ENCODE peak calls at places on chromosomes 6 and 20, in six cellular contexts. S, T, A, C, R and D are unnamed samples.

GRCh38 chr6:106927531-106928398 is 46.8 kb downstream of the CD24 start:
- DNase-seq in S (peak; percentile 37), T (no peak), A (peak; percentile 25), C (peak; percentile 71), R (peak; percentile 21), D (peak; percentile 85)

GRCh38 chr20:8757146-8757545 is 311.7 kb upstream of the PLCB4 start:
- DNase-seq in S (no peak), T (no peak), A (no peak), C (no peak), R (no peak), D (no peak)

GRCh38 chr6:48311301-48311700 is 200.3 kb upstream of the PTCHD4 start:
- DNase-seq in S (no peak), T (no peak), A (no peak), C (no peak), R (no peak), D (no peak)

GRCh38 chr6:36962874-36963273 is 8.3 kb downstream of the PI16 start:
- DNase-seq in S (peak; percentile 86), T (no peak), A (peak; percentile 91), C (peak; percentile 93), R (peak; percentile 98), D (peak; percentile 93)

GRCh38 chr6:8191629-8192028 is 89.3 kb upstream of the EEF1E1 start:
- DNase-seq in S (no peak), T (no peak), A (no peak), C (no peak), R (no peak), D (no peak)

GRCh38 chr20:2602046-2602735 is 50.2 kb upstream of the NOP56 start:
- DNase-seq in S (no peak), T (no peak), A (no peak), C (no peak), R (no peak), D (no peak)

GRCh38 chr6:113209315-113209714 is 647.8 kb upstream of the MARCKS start:
- DNase-seq in S (no peak), T (no peak), A (no peak), C (no peak), R (no peak), D (peak; percentile 9)

GRCh38 chr6:5567890-5568289 is 306.6 kb downstream of the FARS2 start:
- DNase-seq in S (no peak), T (no peak), A (no peak), C (no peak), R (no peak), D (no peak)

GRCh38 chr6:90131614-90132423 is 164.8 kb downstream of the BACH2 start:
- DNase-seq in S (no peak), T (no peak), A (no peak), C (no peak), R (peak; percentile 30), D (no peak)